ENCODE peak calls at places on chromosome 10, in seven cellular contexts. One of them, this sample, is unnamed.

GRCh38 chr10:58590924-58591323 is 78.3 kb downstream of the BICC1 start:
- DNase-seq in HepG2: no peak
- DNase-seq in HCT116: no peak
- DNase-seq in K562: no peak
- DNase-seq in SK-N-SH: no peak
- DNase-seq in GM12878: no peak
- DNase-seq in H1: no peak
- DNase-seq in this sample: no peak

GRCh38 chr10:84077728-84078127 is 61.6 kb upstream of the GHITM start:
- DNase-seq in HepG2: no peak
- DNase-seq in HCT116: no peak
- DNase-seq in K562: no peak
- DNase-seq in SK-N-SH: no peak
- DNase-seq in GM12878: no peak
- DNase-seq in H1: no peak
- DNase-seq in this sample: no peak

GRCh38 chr10:71390921-71391690 is 5.6 kb upstream of the CDH23 start:
- DNase-seq in HepG2: no peak
- DNase-seq in HCT116: no peak
- DNase-seq in K562: no peak
- DNase-seq in SK-N-SH: no peak
- DNase-seq in GM12878: no peak
- DNase-seq in H1: peak; percentile 6
- DNase-seq in this sample: no peak

GRCh38 chr10:45569471-45569870 is 103.1 kb downstream of the ZFAND4 start:
- DNase-seq in HepG2: no peak
- DNase-seq in HCT116: no peak
- DNase-seq in K562: no peak
- DNase-seq in SK-N-SH: no peak
- DNase-seq in GM12878: no peak
- DNase-seq in H1: no peak
- DNase-seq in this sample: no peak

GRCh38 chr10:12957081-12957480 is 44.4 kb downstream of the CCDC3 start:
- DNase-seq in HepG2: no peak
- DNase-seq in HCT116: no peak
- DNase-seq in K562: no peak
- DNase-seq in SK-N-SH: no peak
- DNase-seq in GM12878: no peak
- DNase-seq in H1: peak; percentile 16
- DNase-seq in this sample: no peak

GRCh38 chr10:4294271-4294670 is 509.3 kb upstream of the KLF6 start:
- DNase-seq in HepG2: no peak
- DNase-seq in HCT116: no peak
- DNase-seq in K562: no peak
- DNase-seq in SK-N-SH: no peak
- DNase-seq in GM12878: no peak
- DNase-seq in H1: no peak
- DNase-seq in this sample: no peak

GRCh38 chr10:98045785-98046389 is 15.5 kb upstream of the CRTAC1 start:
- DNase-seq in HepG2: peak; percentile 52
- DNase-seq in HCT116: peak; percentile 60
- DNase-seq in K562: peak; percentile 56
- DNase-seq in SK-N-SH: peak; percentile 72
- DNase-seq in GM12878: no peak
- DNase-seq in H1: peak; percentile 79
- DNase-seq in this sample: peak; percentile 77

GRCh38 chr10:122045212-122045611 is 56.2 kb downstream of the TACC2 start:
- DNase-seq in HepG2: no peak
- DNase-seq in HCT116: no peak
- DNase-seq in K562: no peak
- DNase-seq in SK-N-SH: no peak
- DNase-seq in GM12878: no peak
- DNase-seq in H1: no peak
- DNase-seq in this sample: no peak

GRCh38 chr10:32174349-32174893 is 118.2 kb upstream of the KIF5B start:
- DNase-seq in HepG2: no peak
- DNase-seq in HCT116: no peak
- DNase-seq in K562: no peak
- DNase-seq in SK-N-SH: no peak
- DNase-seq in GM12878: no peak
- DNase-seq in H1: no peak
- DNase-seq in this sample: no peak

GRCh38 chr10:774661-775244 is 85.3 kb upstream of the DIP2C start:
- DNase-seq in HepG2: no peak
- DNase-seq in HCT116: no peak
- DNase-seq in K562: peak; percentile 6
- DNase-seq in SK-N-SH: no peak
- DNase-seq in GM12878: no peak
- DNase-seq in H1: no peak
- DNase-seq in this sample: no peak

GRCh38 chr10:63703113-63703670 is 182.0 kb downstream of the REEP3 start:
- DNase-seq in HepG2: no peak
- DNase-seq in HCT116: peak; percentile 51
- DNase-seq in K562: no peak
- DNase-seq in SK-N-SH: no peak
- DNase-seq in GM12878: peak; percentile 36
- DNase-seq in H1: no peak
- DNase-seq in this sample: peak; percentile 46

GRCh38 chr10:520402-520787 is 169.1 kb downstream of the DIP2C start:
- DNase-seq in HepG2: no peak
- DNase-seq in HCT116: no peak
- DNase-seq in K562: no peak
- DNase-seq in SK-N-SH: no peak
- DNase-seq in GM12878: no peak
- DNase-seq in H1: no peak
- DNase-seq in this sample: peak; percentile 81

GRCh38 chr10:74896788-74897527 is 70.6 kb downstream of the KAT6B start:
- DNase-seq in HepG2: no peak
- DNase-seq in HCT116: no peak
- DNase-seq in K562: no peak
- DNase-seq in SK-N-SH: no peak
- DNase-seq in GM12878: no peak
- DNase-seq in H1: no peak
- DNase-seq in this sample: no peak

GRCh38 chr10:35420044-35420443 is 83.7 kb downstream of the CCNY start:
- DNase-seq in HepG2: no peak
- DNase-seq in HCT116: no peak
- DNase-seq in K562: no peak
- DNase-seq in SK-N-SH: no peak
- DNase-seq in GM12878: no peak
- DNase-seq in H1: no peak
- DNase-seq in this sample: no peak

GRCh38 chr10:114070710-114071109 is 27.0 kb downstream of the ADRB1 start:
- DNase-seq in HepG2: no peak
- DNase-seq in HCT116: no peak
- DNase-seq in K562: no peak
- DNase-seq in SK-N-SH: no peak
- DNase-seq in GM12878: no peak
- DNase-seq in H1: no peak
- DNase-seq in this sample: no peak

GRCh38 chr10:89332092-89332633 is 4.4 kb downstream of the IFIT3 start:
- DNase-seq in HepG2: peak; percentile 41
- DNase-seq in HCT116: no peak
- DNase-seq in K562: peak; percentile 13
- DNase-seq in SK-N-SH: no peak
- DNase-seq in GM12878: peak; percentile 92
- DNase-seq in H1: no peak
- DNase-seq in this sample: peak; percentile 22
- TF ChIP-seq JUND in HepG2: no peak
- TF ChIP-seq JUND in HCT116: no peak
- TF ChIP-seq JUND in K562: no peak
- TF ChIP-seq JUND in SK-N-SH: no peak
- TF ChIP-seq JUND in GM12878: no peak
- TF ChIP-seq JUND in H1: no peak
- TF ChIP-seq JUND in this sample: no peak

DNA sequence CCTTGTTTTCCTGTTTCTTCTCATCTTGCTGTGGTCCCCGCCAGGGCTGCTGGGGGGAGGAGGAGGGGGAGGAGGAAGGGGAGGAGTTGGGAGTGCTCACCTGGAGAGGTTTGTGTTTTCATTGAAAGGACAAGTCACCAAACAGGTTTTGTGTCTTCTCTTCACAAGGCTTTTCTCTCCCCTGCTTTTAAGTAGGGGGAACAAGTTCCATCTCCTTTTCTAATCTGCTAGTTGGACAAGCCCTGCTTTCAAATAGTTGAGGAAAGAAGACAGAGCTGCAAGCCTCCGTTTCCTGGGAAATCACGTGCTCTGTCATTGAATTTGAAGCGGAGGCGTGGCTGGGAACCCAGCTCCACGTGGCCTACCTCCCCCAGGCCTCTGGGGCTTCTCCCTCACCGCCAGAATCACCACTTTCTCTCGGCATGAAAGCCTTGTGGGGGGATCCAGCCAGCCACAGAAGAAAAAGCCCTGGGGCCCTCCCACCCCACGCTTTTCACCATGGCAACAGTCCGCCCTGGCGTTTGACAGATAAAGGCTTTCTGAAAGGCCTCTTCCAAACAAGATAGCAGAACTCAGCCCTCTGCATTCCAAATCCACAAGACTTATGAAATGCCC is 51.5 kb downstream of the PROSER2 start:
- DNase-seq in HepG2: peak; percentile 80
- DNase-seq in HCT116: peak; percentile 53
- DNase-seq in K562: peak; percentile 94
- DNase-seq in SK-N-SH: peak; percentile 77
- DNase-seq in GM12878: peak; percentile 8
- DNase-seq in H1: peak; percentile 82
- DNase-seq in this sample: peak; percentile 93
- TF ChIP-seq JUND in HepG2: no peak
- TF ChIP-seq JUND in HCT116: no peak
- TF ChIP-seq JUND in K562: peak; percentile 19
- TF ChIP-seq JUND in SK-N-SH: no peak
- TF ChIP-seq JUND in GM12878: no peak
- TF ChIP-seq JUND in H1: no peak
- TF ChIP-seq JUND in this sample: no peak

DNA sequence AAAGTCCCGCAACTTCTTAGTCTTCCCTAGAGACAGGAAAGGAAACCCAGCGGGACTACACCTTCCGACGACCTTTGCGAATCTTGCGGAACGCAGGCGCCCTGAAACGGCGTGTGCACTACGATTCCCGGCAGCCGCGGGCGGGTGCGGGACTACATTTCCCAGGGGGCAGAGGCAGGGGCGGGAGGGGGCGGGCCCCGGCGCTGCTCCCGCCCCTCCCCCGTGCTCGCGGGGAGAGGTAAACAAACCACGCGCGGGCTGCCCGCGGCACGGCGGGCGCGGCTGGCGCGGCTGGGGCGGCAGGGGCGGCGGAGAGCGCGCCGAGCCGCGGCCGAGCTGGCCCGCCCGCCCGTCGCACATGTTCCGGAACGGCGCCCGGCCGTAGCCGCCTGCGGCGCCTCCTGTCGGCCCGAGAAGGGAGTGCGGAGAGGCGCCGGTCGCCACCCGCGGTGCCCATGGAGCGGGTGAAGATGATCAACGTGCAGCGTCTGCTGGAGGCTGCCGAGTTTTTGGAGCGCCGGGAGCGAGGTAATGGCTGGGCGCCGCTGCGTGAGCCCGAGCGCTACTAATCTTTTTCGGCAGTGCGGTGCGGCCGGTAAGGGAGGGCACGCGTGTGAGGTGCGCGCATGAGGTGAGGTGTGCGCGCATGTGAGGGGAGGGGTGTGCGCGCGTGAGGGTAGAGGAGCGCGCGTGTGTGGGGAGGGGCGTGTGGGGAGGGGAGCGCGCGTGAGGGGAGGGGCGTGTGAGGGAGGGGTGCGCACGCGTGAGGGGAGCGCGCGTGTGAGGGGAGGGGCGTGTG is 18.6 kb downstream of the MXI1 start:
- DNase-seq in HepG2: peak; percentile 83
- DNase-seq in HCT116: peak; percentile 92
- DNase-seq in K562: peak; percentile 85
- DNase-seq in SK-N-SH: peak; percentile 93
- DNase-seq in GM12878: no peak
- DNase-seq in H1: peak; percentile 95
- DNase-seq in this sample: peak; percentile 53
- TF ChIP-seq JUND in HepG2: no peak
- TF ChIP-seq JUND in HCT116: no peak
- TF ChIP-seq JUND in K562: peak; percentile 4
- TF ChIP-seq JUND in SK-N-SH: no peak
- TF ChIP-seq JUND in GM12878: no peak
- TF ChIP-seq JUND in H1: no peak
- TF ChIP-seq JUND in this sample: no peak

GRCh38 chr10:124231188-124232135 is 138.1 kb upstream of the CHST15 start:
- DNase-seq in HepG2: no peak
- DNase-seq in HCT116: no peak
- DNase-seq in K562: no peak
- DNase-seq in SK-N-SH: no peak
- DNase-seq in GM12878: no peak
- DNase-seq in H1: no peak
- DNase-seq in this sample: no peak
- TF ChIP-seq JUND in HepG2: no peak
- TF ChIP-seq JUND in HCT116: no peak
- TF ChIP-seq JUND in K562: no peak
- TF ChIP-seq JUND in SK-N-SH: no peak
- TF ChIP-seq JUND in GM12878: no peak
- TF ChIP-seq JUND in H1: no peak
- TF ChIP-seq JUND in this sample: no peak

GRCh38 chr10:15427836-15428414 is 56.8 kb upstream of the FAM171A1 start:
- DNase-seq in HepG2: peak; percentile 41
- DNase-seq in HCT116: peak; percentile 35
- DNase-seq in K562: peak; percentile 7
- DNase-seq in SK-N-SH: peak; percentile 58
- DNase-seq in GM12878: no peak
- DNase-seq in H1: no peak
- DNase-seq in this sample: peak; percentile 50
- TF ChIP-seq JUND in HepG2: no peak
- TF ChIP-seq JUND in HCT116: peak; percentile 6
- TF ChIP-seq JUND in K562: no peak
- TF ChIP-seq JUND in SK-N-SH: no peak
- TF ChIP-seq JUND in GM12878: no peak
- TF ChIP-seq JUND in H1: no peak
- TF ChIP-seq JUND in this sample: no peak

This sample was measured in T47D.